ENCODE peak calls at places on chromosome 2, in eight cellular contexts. P is GM13977, U is A172, K is WERI-Rb-1, N is MCF 10A, F is caudate nucleus, Z is kidney epithelial cell, E is fibroblast of mammary gland. H is an unnamed sample.

GRCh38 chr2:198102841-198103240 is 298.4 kb downstream of the PLCL1 start:
- DNase-seq in K (no peak), Z (no peak), P (no peak), U (no peak), N (no peak), F (no peak), E (peak; percentile 1), H (no peak)

GRCh38 chr2:45826889-45827635 is 175.6 kb downstream of the PRKCE start:
- DNase-seq in F (no peak), N (peak; percentile 44), K (no peak), Z (no peak), E (peak; percentile 89), U (peak; percentile 59), P (no peak), H (no peak)

GRCh38 chr2:121245913-121246312 is 39.1 kb downstream of the TFCP2L1 start:
- DNase-seq in E (no peak), P (no peak), Z (no peak), U (no peak), F (no peak), N (no peak), K (no peak), H (no peak)

GRCh38 chr2:129144082-129144791 is 825.6 kb upstream of the HS6ST1 start:
- DNase-seq in Z (no peak), U (no peak), N (no peak), K (no peak), E (no peak), P (no peak), F (no peak), H (no peak)

GRCh38 chr2:71503827-71504226 is 50.5 kb downstream of the DYSF start:
- DNase-seq in E (no peak), N (no peak), P (no peak), Z (no peak), U (peak; percentile 13), F (no peak), K (no peak), H (no peak)

GRCh38 chr2:241871538-241872312 is 2.2 kb downstream of the RTP5 start:
- DNase-seq in N (no peak), U (no peak), F (no peak), P (no peak), Z (no peak), E (no peak), K (no peak), H (no peak)

GRCh38 chr2:105595536-105595935 is 149.2 kb upstream of the NCK2 start:
- DNase-seq in F (no peak), P (no peak), K (no peak), U (peak; percentile 35), N (peak; percentile 46), Z (peak; percentile 86), E (no peak), H (no peak)

GRCh38 chr2:199659207-199659606 is 191.8 kb downstream of the FTCDNL1 start:
- DNase-seq in Z (no peak), N (no peak), F (peak; percentile 10), K (peak; percentile 43), E (peak; percentile 28), P (no peak), U (peak; percentile 5), H (no peak)

GRCh38 chr2:42421601-42422252 is 60.7 kb upstream of the COX7A2L start:
- DNase-seq in K (no peak), Z (no peak), U (peak; percentile 12), P (no peak), E (peak; percentile 25), F (no peak), N (no peak), H (no peak)

GRCh38 chr2:37654932-37655331 is 16.5 kb downstream of the CDC42EP3 start:
- DNase-seq in N (no peak), Z (no peak), U (no peak), E (no peak), P (peak; percentile 83), F (no peak), K (no peak), H (no peak)

GRCh38 chr2:217103752-217104540 is 244.1 kb upstream of the TNP1 start:
- DNase-seq in U (peak; percentile 72), F (no peak), K (no peak), Z (peak; percentile 83), E (peak; percentile 41), N (no peak), P (no peak), H (no peak)

GRCh38 chr2:573805-574392 is 103.3 kb downstream of the TMEM18 start:
- DNase-seq in U (no peak), F (no peak), N (no peak), P (no peak), Z (no peak), K (no peak), E (no peak), H (no peak)

GRCh38 chr2:134178109-134178877 is 75.6 kb upstream of the MGAT5 start:
- DNase-seq in K (peak; percentile 25), P (no peak), E (no peak), N (no peak), U (no peak), Z (no peak), F (no peak), H (no peak)

GRCh38 chr2:23418490-23418911 is 33.5 kb downstream of the KLHL29 start:
- DNase-seq in E (peak; percentile 93), N (peak; percentile 68), Z (peak; percentile 48), P (no peak), F (no peak), U (no peak), K (peak; percentile 29), H (no peak)

GRCh38 chr2:29187926-29188325 is 72.7 kb downstream of the CLIP4 start:
- DNase-seq in E (peak; percentile 56), U (peak; percentile 32), F (no peak), P (no peak), K (no peak), Z (no peak), N (no peak), H (no peak)

GRCh38 chr2:130390460-130391057 is 34.7 kb downstream of the PTPN18 start:
- DNase-seq in P (no peak), K (no peak), U (no peak), Z (no peak), F (no peak), N (no peak), E (no peak), H (no peak)

GRCh38 chr2:11903085-11903484 is 156.7 kb downstream of the LPIN1 start:
- DNase-seq in U (no peak), K (no peak), P (no peak), E (no peak), F (no peak), N (no peak), Z (no peak), H (no peak)

GRCh38 chr2:239805414-239805813 is 219.7 kb downstream of the NDUFA10 start:
- DNase-seq in E (no peak), K (no peak), P (no peak), Z (no peak), U (no peak), F (no peak), N (no peak), H (no peak)